ENCODE peak calls at places on chromosomes 16 and 17, in seven cellular contexts. V, W, E, U, C, O and S are unnamed samples.

GRCh38 chr17:64641499-64641898 is 20.6 kb downstream of the SMURF2 start:
- DNase-seq in C (no peak), E (no peak), U (no peak), O (peak; percentile 54), V (no peak), W (no peak), S (no peak)

GRCh38 chr17:69170377-69170776 is 28.7 kb upstream of the ABCA6 start:
- DNase-seq in C (no peak), E (no peak), V (no peak), U (no peak), O (no peak), W (no peak), S (no peak)

GRCh38 chr16:2198283-2198682 is 1.9 kb upstream of the CASKIN1 start:
- DNase-seq in C (no peak), V (no peak), E (no peak), O (no peak), W (no peak), U (no peak), S (no peak)

GRCh38 chr16:15041260-15042011 is 14.4 kb downstream of the NTAN1 start:
- DNase-seq in C (peak; percentile 67), E (no peak), O (no peak), V (peak; percentile 57), U (peak; percentile 86), W (no peak), S (no peak)

GRCh38 chr17:73718912-73719311 is 74.7 kb upstream of the SDK2 start:
- DNase-seq in O (no peak), C (no peak), V (no peak), U (no peak), E (no peak), W (no peak), S (no peak)

GRCh38 chr17:3888343-3889171 is 4.3 kb downstream of the CAMKK1 start:
- DNase-seq in W (no peak), U (no peak), V (peak; percentile 96), O (peak; percentile 67), C (no peak), E (no peak), S (no peak)

GRCh38 chr16:15708096-15708495 is 58.1 kb downstream of the NDE1 start:
- DNase-seq in U (peak; percentile 46), C (no peak), V (no peak), W (no peak), O (peak; percentile 29), E (no peak), S (no peak)

GRCh38 chr17:64320613-64321553 is 57.8 kb upstream of the TEX2 start:
- DNase-seq in W (peak; percentile 25), E (peak; percentile 77), O (peak; percentile 30), V (peak; percentile 75), U (no peak), C (peak; percentile 79), S (peak; percentile 67)

GRCh38 chr17:6508519-6509294 is 47.6 kb downstream of the PITPNM3 start:
- DNase-seq in V (no peak), O (no peak), U (no peak), C (no peak), W (no peak), E (no peak), S (no peak)

GRCh38 chr17:77829871-77830799 is 128.4 kb upstream of the TNRC6C start:
- DNase-seq in C (no peak), V (peak; percentile 72), O (peak; percentile 27), E (no peak), U (peak; percentile 57), W (no peak), S (peak; percentile 43)

GRCh38 chr16:85253127-85253941 is 141.1 kb upstream of the CIBAR2 start:
- DNase-seq in E (peak; percentile 94), U (peak; percentile 91), C (peak; percentile 52), V (no peak), W (peak; percentile 44), O (no peak), S (no peak)

GRCh38 chr16:53372942-53373871 is 61.1 kb upstream of the RBL2 start:
- DNase-seq in O (no peak), W (peak; percentile 75), C (peak; percentile 85), V (no peak), U (peak; percentile 95), E (peak; percentile 27), S (no peak)

GRCh38 chr16:81394966-81395655 is 49.5 kb upstream of the CMIP start:
- DNase-seq in W (no peak), V (no peak), E (no peak), O (no peak), C (no peak), U (no peak), S (no peak)

GRCh38 chr17:34999456-34999855 is 19.1 kb downstream of the LIG3 start:
- DNase-seq in C (no peak), U (no peak), W (no peak), E (no peak), V (no peak), O (no peak), S (no peak)

GRCh38 chr16:6977906-6978305 is 354.7 kb upstream of the RBFOX1 start:
- DNase-seq in V (no peak), W (no peak), U (no peak), O (no peak), C (no peak), E (no peak), S (no peak)

GRCh38 chr17:78112508-78113471 is 15.8 kb downstream of the TMC6 start:
- DNase-seq in O (no peak), V (peak; percentile 58), C (peak; percentile 76), U (peak; percentile 96), W (peak; percentile 55), E (peak; percentile 90), S (peak; percentile 81)

DNA sequence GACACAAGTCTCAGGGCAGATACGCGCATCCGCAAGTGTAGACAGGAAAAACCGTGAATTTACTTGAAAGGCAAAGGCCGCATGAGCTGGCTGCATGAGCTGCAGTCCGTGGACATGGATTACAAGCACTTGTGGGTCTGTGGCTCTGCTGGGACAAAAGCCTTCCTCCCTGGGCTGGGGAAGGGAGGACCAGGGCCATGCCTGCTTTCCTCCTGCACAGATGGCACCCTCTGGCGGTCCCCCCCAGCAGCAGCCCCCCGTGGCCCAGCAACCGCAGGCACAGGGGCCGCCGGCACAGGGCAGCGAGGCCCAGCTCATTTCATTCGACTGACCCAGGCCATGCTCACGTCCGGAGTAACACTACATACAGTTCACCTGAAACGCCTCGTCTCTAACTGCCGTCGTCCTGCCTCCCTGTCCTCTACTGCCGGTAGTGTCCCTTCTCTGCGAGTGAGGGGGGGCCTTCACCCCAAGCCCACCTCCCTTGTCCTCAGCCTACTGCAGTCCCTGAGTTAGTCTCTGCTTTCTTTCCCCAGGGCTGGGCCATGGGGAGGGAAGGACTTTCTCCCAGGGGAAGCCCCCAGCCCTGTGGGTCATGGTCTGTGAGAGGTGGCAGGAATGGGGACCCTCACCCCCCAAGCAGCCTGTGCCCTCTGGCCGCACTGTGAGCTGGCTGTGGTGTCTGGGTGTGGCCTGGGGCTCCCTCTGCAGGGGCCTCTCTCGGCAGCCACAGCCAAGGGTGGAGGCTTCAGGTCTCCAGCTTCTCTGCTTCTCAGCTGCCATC is 1.7 kb upstream of the MRPL12 start:
- DNase-seq in O (no peak), U (no peak), V (no peak), C (no peak), W (no peak), E (no peak), S (no peak)
- TF ChIP-seq CTCF in O (peak; percentile 7), U (no peak), V (no peak), C (no peak), W (no peak), E (peak; percentile 30), S (no peak)

DNA sequence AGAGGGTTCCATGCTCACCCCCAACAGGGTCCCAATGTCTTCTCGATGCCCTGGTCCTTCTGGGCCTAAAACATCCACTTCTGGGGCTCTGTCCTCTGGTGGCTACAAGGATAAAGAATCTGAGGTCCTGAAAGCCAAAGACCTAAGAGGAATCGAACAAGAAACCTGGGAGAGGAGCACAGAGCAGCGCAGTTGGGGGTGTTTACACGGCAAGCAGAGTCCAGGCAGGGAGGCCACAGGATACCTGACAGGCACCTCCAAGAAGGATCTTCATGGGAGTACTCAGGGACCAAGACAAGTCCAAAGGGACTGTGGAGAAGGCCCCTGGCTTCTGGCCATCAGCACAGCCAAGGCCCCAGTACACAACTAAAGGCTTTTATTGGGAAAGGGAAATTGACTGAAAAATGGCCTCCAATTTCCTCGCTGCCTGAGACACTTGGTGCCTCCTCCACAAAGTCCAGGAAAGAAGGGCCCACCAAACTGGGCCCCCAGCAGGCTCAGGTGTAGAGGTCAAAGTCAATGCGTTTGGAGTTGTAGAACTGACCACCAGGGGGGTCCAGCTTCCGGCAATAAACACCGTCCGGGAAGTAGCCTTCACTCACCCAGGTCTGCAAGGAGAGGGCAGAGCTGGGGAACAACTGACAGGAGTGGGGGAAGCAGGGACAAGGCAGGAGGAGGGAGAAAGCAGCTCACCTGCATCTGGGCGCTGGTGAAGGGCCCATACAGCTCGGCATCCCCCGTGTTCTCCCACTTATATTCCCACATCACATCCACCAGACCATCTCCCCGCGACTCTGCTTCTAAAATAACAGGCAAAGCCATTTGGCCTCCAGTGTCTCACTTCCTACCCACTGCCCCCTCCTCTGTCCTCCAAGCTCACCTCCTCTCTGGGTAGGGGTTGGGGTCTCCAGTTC is 2.4 kb downstream of the CD2BP2 start:
- DNase-seq in E (no peak), U (peak; percentile 2), O (no peak), C (no peak), W (no peak), V (no peak), S (no peak)
- TF ChIP-seq CTCF in E (no peak), U (no peak), O (peak; percentile 30), C (no peak), W (no peak), V (no peak), S (no peak)

GRCh38 chr17:39169101-39169500 is 3.1 kb upstream of the ARL5C start:
- DNase-seq in O (no peak), W (no peak), U (no peak), E (no peak), V (no peak), C (no peak), S (no peak)
- TF ChIP-seq CTCF in O (no peak), W (no peak), U (no peak), E (no peak), V (no peak), C (no peak), S (no peak)

GRCh38 chr17:10631701-10632100 is 25.4 kb downstream of the MYH3 start:
- DNase-seq in V (no peak), O (no peak), U (no peak), W (no peak), E (no peak), C (no peak), S (no peak)

GRCh38 chr17:10638151-10638550 is 19.0 kb downstream of the MYH3 start:
- DNase-seq in C (no peak), E (no peak), U (no peak), W (no peak), V (no peak), O (no peak), S (no peak)

GRCh38 chr17:10633738-10634379 is 23.2 kb downstream of the MYH3 start:
- DNase-seq in E (peak; percentile 83), C (no peak), U (no peak), W (no peak), O (no peak), V (no peak), S (no peak)

GRCh38 chr17:10631048-10631700 is 25.9 kb downstream of the MYH3 start:
- DNase-seq in E (peak; percentile 55), W (no peak), O (no peak), V (no peak), U (peak; percentile 83), C (no peak), S (no peak)

DNA sequence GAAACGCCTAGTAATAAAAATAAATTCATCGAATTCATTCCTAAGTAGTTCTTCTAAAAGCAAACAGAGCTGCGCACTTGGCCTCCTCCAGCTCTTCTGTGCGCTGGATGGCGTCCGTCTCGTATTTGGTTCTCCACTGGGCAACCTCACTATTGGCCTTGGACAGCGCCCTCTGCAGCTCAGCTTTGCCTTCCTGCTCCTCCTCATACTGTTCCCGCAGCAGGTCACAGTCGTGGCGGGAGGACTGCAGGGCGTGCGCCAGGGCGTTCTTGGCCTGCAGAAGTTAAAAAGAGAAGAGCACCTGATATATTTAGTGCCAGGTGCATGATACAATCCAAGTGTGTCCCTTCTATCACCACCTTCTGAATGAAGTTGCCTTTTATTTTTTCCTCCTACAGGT is 21.8 kb downstream of the MYH3 start:
- DNase-seq in E (no peak), V (no peak), C (no peak), O (no peak), U (no peak), W (no peak), S (no peak)
- TF ChIP-seq CTCF in E (no peak), V (no peak), C (no peak), O (no peak), U (no peak), W (no peak), S (no peak)